ENCODE peak calls at places on chromosome 4, in eight cellular contexts. One of them, this sample, is unnamed.

GRCh38 chr4:69708211-69708610 is 52.2 kb downstream of the SULT1B1 start:
- DNase-seq in tibial nerve: no peak
- DNase-seq in naive thymus-derived CD4-positive, alpha-beta T cell: no peak
- DNase-seq in activated CD4-positive, alpha-beta T cell treated with anti-CD3 and anti-CD28 coated beads for 1 hour: no peak
- DNase-seq in neural crest cell: no peak
- DNase-seq in trophoblast cell: peak
- DNase-seq in thoracic aorta: no peak
- DNase-seq in left kidney: no peak
- DNase-seq in this sample: no peak

GRCh38 chr4:3791910-3792542 is 25.8 kb downstream of the ADRA2C start:
- DNase-seq in left kidney: peak
- DNase-seq in tibial nerve: no peak
- DNase-seq in activated CD4-positive, alpha-beta T cell treated with anti-CD3 and anti-CD28 coated beads for 1 hour: no peak
- DNase-seq in neural crest cell: peak
- DNase-seq in thoracic aorta: no peak
- DNase-seq in trophoblast cell: peak
- DNase-seq in naive thymus-derived CD4-positive, alpha-beta T cell: no peak
- DNase-seq in this sample: no peak

GRCh38 chr4:172708184-172708583 is 460.4 kb upstream of the GALNT7 start:
- DNase-seq in thoracic aorta: no peak
- DNase-seq in naive thymus-derived CD4-positive, alpha-beta T cell: no peak
- DNase-seq in left kidney: peak
- DNase-seq in activated CD4-positive, alpha-beta T cell treated with anti-CD3 and anti-CD28 coated beads for 1 hour: no peak
- DNase-seq in tibial nerve: no peak
- DNase-seq in trophoblast cell: no peak
- DNase-seq in neural crest cell: no peak
- DNase-seq in this sample: no peak

GRCh38 chr4:45578874-45579273 is 545.0 kb downstream of the GABRG1 start:
- DNase-seq in left kidney: no peak
- DNase-seq in tibial nerve: no peak
- DNase-seq in thoracic aorta: no peak
- DNase-seq in trophoblast cell: no peak
- DNase-seq in neural crest cell: no peak
- DNase-seq in activated CD4-positive, alpha-beta T cell treated with anti-CD3 and anti-CD28 coated beads for 1 hour: no peak
- DNase-seq in naive thymus-derived CD4-positive, alpha-beta T cell: no peak
- DNase-seq in this sample: no peak

GRCh38 chr4:114271031-114271430 is 291.6 kb upstream of the ARSJ start:
- DNase-seq in activated CD4-positive, alpha-beta T cell treated with anti-CD3 and anti-CD28 coated beads for 1 hour: no peak
- DNase-seq in naive thymus-derived CD4-positive, alpha-beta T cell: no peak
- DNase-seq in neural crest cell: no peak
- DNase-seq in tibial nerve: no peak
- DNase-seq in left kidney: no peak
- DNase-seq in trophoblast cell: no peak
- DNase-seq in thoracic aorta: no peak
- DNase-seq in this sample: no peak

GRCh38 chr4:149345424-149345823 is 470.2 kb downstream of the IQCM start:
- DNase-seq in thoracic aorta: no peak
- DNase-seq in left kidney: no peak
- DNase-seq in trophoblast cell: no peak
- DNase-seq in activated CD4-positive, alpha-beta T cell treated with anti-CD3 and anti-CD28 coated beads for 1 hour: no peak
- DNase-seq in naive thymus-derived CD4-positive, alpha-beta T cell: no peak
- DNase-seq in tibial nerve: no peak
- DNase-seq in neural crest cell: no peak
- DNase-seq in this sample: no peak

GRCh38 chr4:11628093-11628725 is 199.5 kb upstream of the HS3ST1 start:
- DNase-seq in tibial nerve: no peak
- DNase-seq in naive thymus-derived CD4-positive, alpha-beta T cell: no peak
- DNase-seq in thoracic aorta: no peak
- DNase-seq in neural crest cell: no peak
- DNase-seq in activated CD4-positive, alpha-beta T cell treated with anti-CD3 and anti-CD28 coated beads for 1 hour: no peak
- DNase-seq in left kidney: no peak
- DNase-seq in trophoblast cell: peak
- DNase-seq in this sample: no peak

GRCh38 chr4:81631958-81632439 is 160.3 kb upstream of the RASGEF1B start:
- DNase-seq in left kidney: peak
- DNase-seq in tibial nerve: no peak
- DNase-seq in thoracic aorta: no peak
- DNase-seq in trophoblast cell: peak
- DNase-seq in activated CD4-positive, alpha-beta T cell treated with anti-CD3 and anti-CD28 coated beads for 1 hour: no peak
- DNase-seq in neural crest cell: no peak
- DNase-seq in naive thymus-derived CD4-positive, alpha-beta T cell: no peak
- DNase-seq in this sample: no peak

GRCh38 chr4:76993787-76994641 is 44.5 kb downstream of the SEPTIN11 start:
- DNase-seq in naive thymus-derived CD4-positive, alpha-beta T cell: peak
- DNase-seq in activated CD4-positive, alpha-beta T cell treated with anti-CD3 and anti-CD28 coated beads for 1 hour: peak
- DNase-seq in neural crest cell: no peak
- DNase-seq in thoracic aorta: no peak
- DNase-seq in left kidney: no peak
- DNase-seq in trophoblast cell: no peak
- DNase-seq in tibial nerve: no peak
- DNase-seq in this sample: no peak

GRCh38 chr4:90093526-90093925 is 33.7 kb upstream of the CCSER1 start:
- DNase-seq in tibial nerve: no peak
- DNase-seq in neural crest cell: no peak
- DNase-seq in naive thymus-derived CD4-positive, alpha-beta T cell: no peak
- DNase-seq in trophoblast cell: no peak
- DNase-seq in activated CD4-positive, alpha-beta T cell treated with anti-CD3 and anti-CD28 coated beads for 1 hour: no peak
- DNase-seq in thoracic aorta: no peak
- DNase-seq in left kidney: no peak
- DNase-seq in this sample: no peak

GRCh38 chr4:155694100-155694785 is 27.6 kb downstream of the GUCY1A1 start:
- DNase-seq in activated CD4-positive, alpha-beta T cell treated with anti-CD3 and anti-CD28 coated beads for 1 hour: no peak
- DNase-seq in tibial nerve: no peak
- DNase-seq in trophoblast cell: no peak
- DNase-seq in neural crest cell: no peak
- DNase-seq in left kidney: no peak
- DNase-seq in thoracic aorta: no peak
- DNase-seq in naive thymus-derived CD4-positive, alpha-beta T cell: no peak
- DNase-seq in this sample: no peak

GRCh38 chr4:42637104-42637503 is 19.8 kb downstream of the ATP8A1 start:
- DNase-seq in trophoblast cell: no peak
- DNase-seq in left kidney: no peak
- DNase-seq in activated CD4-positive, alpha-beta T cell treated with anti-CD3 and anti-CD28 coated beads for 1 hour: no peak
- DNase-seq in thoracic aorta: no peak
- DNase-seq in neural crest cell: no peak
- DNase-seq in tibial nerve: no peak
- DNase-seq in naive thymus-derived CD4-positive, alpha-beta T cell: no peak
- DNase-seq in this sample: no peak

GRCh38 chr4:184028571-184028996 is 123.5 kb downstream of the STOX2 start:
- DNase-seq in left kidney: no peak
- DNase-seq in activated CD4-positive, alpha-beta T cell treated with anti-CD3 and anti-CD28 coated beads for 1 hour: no peak
- DNase-seq in naive thymus-derived CD4-positive, alpha-beta T cell: peak
- DNase-seq in thoracic aorta: no peak
- DNase-seq in neural crest cell: no peak
- DNase-seq in tibial nerve: no peak
- DNase-seq in trophoblast cell: peak
- DNase-seq in this sample: no peak

GRCh38 chr4:174697896-174698295 is 131.2 kb downstream of the GLRA3 start:
- DNase-seq in neural crest cell: no peak
- DNase-seq in tibial nerve: no peak
- DNase-seq in activated CD4-positive, alpha-beta T cell treated with anti-CD3 and anti-CD28 coated beads for 1 hour: no peak
- DNase-seq in left kidney: no peak
- DNase-seq in thoracic aorta: no peak
- DNase-seq in naive thymus-derived CD4-positive, alpha-beta T cell: no peak
- DNase-seq in trophoblast cell: no peak
- DNase-seq in this sample: no peak

GRCh38 chr4:159504634-159505033 is 401.8 kb downstream of the RAPGEF2 start:
- DNase-seq in tibial nerve: peak
- DNase-seq in thoracic aorta: no peak
- DNase-seq in activated CD4-positive, alpha-beta T cell treated with anti-CD3 and anti-CD28 coated beads for 1 hour: no peak
- DNase-seq in naive thymus-derived CD4-positive, alpha-beta T cell: no peak
- DNase-seq in trophoblast cell: no peak
- DNase-seq in neural crest cell: no peak
- DNase-seq in left kidney: no peak
- DNase-seq in this sample: no peak

GRCh38 chr4:80077639-80078038 is 4.6 kb upstream of the ANTXR2 start:
- DNase-seq in neural crest cell: no peak
- DNase-seq in thoracic aorta: no peak
- DNase-seq in left kidney: no peak
- DNase-seq in tibial nerve: no peak
- DNase-seq in naive thymus-derived CD4-positive, alpha-beta T cell: no peak
- DNase-seq in trophoblast cell: peak
- DNase-seq in activated CD4-positive, alpha-beta T cell treated with anti-CD3 and anti-CD28 coated beads for 1 hour: no peak
- DNase-seq in this sample: no peak

GRCh38 chr4:151667025-151667424 is 93.8 kb downstream of the GATB start:
- DNase-seq in neural crest cell: no peak
- DNase-seq in thoracic aorta: no peak
- DNase-seq in left kidney: peak
- DNase-seq in trophoblast cell: no peak
- DNase-seq in activated CD4-positive, alpha-beta T cell treated with anti-CD3 and anti-CD28 coated beads for 1 hour: no peak
- DNase-seq in tibial nerve: no peak
- DNase-seq in naive thymus-derived CD4-positive, alpha-beta T cell: no peak
- DNase-seq in this sample: no peak

GRCh38 chr4:38980903-38981676 is 51.1 kb downstream of the TMEM156 start:
- DNase-seq in thoracic aorta: no peak
- DNase-seq in activated CD4-positive, alpha-beta T cell treated with anti-CD3 and anti-CD28 coated beads for 1 hour: no peak
- DNase-seq in naive thymus-derived CD4-positive, alpha-beta T cell: no peak
- DNase-seq in tibial nerve: no peak
- DNase-seq in neural crest cell: no peak
- DNase-seq in trophoblast cell: no peak
- DNase-seq in left kidney: no peak
- DNase-seq in this sample: no peak

GRCh38 chr4:8832130-8832930 is 39.3 kb downstream of the HMX1 start:
- DNase-seq in naive thymus-derived CD4-positive, alpha-beta T cell: no peak
- DNase-seq in trophoblast cell: no peak
- DNase-seq in activated CD4-positive, alpha-beta T cell treated with anti-CD3 and anti-CD28 coated beads for 1 hour: no peak
- DNase-seq in neural crest cell: no peak
- DNase-seq in tibial nerve: no peak
- DNase-seq in left kidney: peak
- DNase-seq in thoracic aorta: no peak
- DNase-seq in this sample: no peak

GRCh38 chr4:47017081-47017480 is 14.3 kb upstream of the GABRB1 start:
- DNase-seq in left kidney: peak
- DNase-seq in tibial nerve: no peak
- DNase-seq in naive thymus-derived CD4-positive, alpha-beta T cell: no peak
- DNase-seq in activated CD4-positive, alpha-beta T cell treated with anti-CD3 and anti-CD28 coated beads for 1 hour: no peak
- DNase-seq in trophoblast cell: no peak
- DNase-seq in neural crest cell: no peak
- DNase-seq in thoracic aorta: no peak
- DNase-seq in this sample: no peak

GRCh38 chr4:137647375-137647774 is 115.1 kb upstream of the PCDH18 start:
- DNase-seq in tibial nerve: no peak
- DNase-seq in neural crest cell: no peak
- DNase-seq in left kidney: no peak
- DNase-seq in trophoblast cell: no peak
- DNase-seq in naive thymus-derived CD4-positive, alpha-beta T cell: no peak
- DNase-seq in activated CD4-positive, alpha-beta T cell treated with anti-CD3 and anti-CD28 coated beads for 1 hour: no peak
- DNase-seq in thoracic aorta: no peak
- DNase-seq in this sample: no peak

GRCh38 chr4:171759274-171759673 is 53.9 kb upstream of the GALNTL6 start:
- DNase-seq in thoracic aorta: no peak
- DNase-seq in trophoblast cell: no peak
- DNase-seq in activated CD4-positive, alpha-beta T cell treated with anti-CD3 and anti-CD28 coated beads for 1 hour: no peak
- DNase-seq in tibial nerve: no peak
- DNase-seq in neural crest cell: no peak
- DNase-seq in naive thymus-derived CD4-positive, alpha-beta T cell: no peak
- DNase-seq in left kidney: no peak
- DNase-seq in this sample: no peak

GRCh38 chr4:82777857-82778525 is 20.6 kb downstream of the SCD5 start:
- DNase-seq in thoracic aorta: no peak
- DNase-seq in trophoblast cell: no peak
- DNase-seq in naive thymus-derived CD4-positive, alpha-beta T cell: no peak
- DNase-seq in activated CD4-positive, alpha-beta T cell treated with anti-CD3 and anti-CD28 coated beads for 1 hour: no peak
- DNase-seq in tibial nerve: no peak
- DNase-seq in left kidney: no peak
- DNase-seq in neural crest cell: no peak
- DNase-seq in this sample: no peak

GRCh38 chr4:52202931-52203330 is 151.8 kb downstream of the SPATA18 start:
- DNase-seq in trophoblast cell: no peak
- DNase-seq in tibial nerve: no peak
- DNase-seq in neural crest cell: no peak
- DNase-seq in left kidney: peak
- DNase-seq in naive thymus-derived CD4-positive, alpha-beta T cell: no peak
- DNase-seq in thoracic aorta: no peak
- DNase-seq in activated CD4-positive, alpha-beta T cell treated with anti-CD3 and anti-CD28 coated beads for 1 hour: no peak
- DNase-seq in this sample: no peak

This sample was measured in nucleus accumbens.